ENCODE peak calls at places on chromosomes 6 and 20, in ten cellular contexts. One of them, this sample, is unnamed.

GRCh38 chr6:129978148-129978916 is 40.0 kb upstream of the L3MBTL3 start:
- DNase-seq in tibial artery: no peak
- DNase-seq in upper lobe of right lung: no peak
- DNase-seq in H9: no peak
- DNase-seq in right lobe of liver: no peak
- DNase-seq in GM12864: no peak
- DNase-seq in WERI-Rb-1: no peak
- DNase-seq in brain microvascular endothelial cell: no peak
- DNase-seq in GM06990: no peak
- DNase-seq in mucosa of descending colon: no peak
- DNase-seq in this sample: no peak

GRCh38 chr20:14696937-14697336 is 359.5 kb upstream of the FLRT3 start:
- DNase-seq in tibial artery: no peak
- DNase-seq in upper lobe of right lung: no peak
- DNase-seq in H9: no peak
- DNase-seq in right lobe of liver: no peak
- DNase-seq in GM12864: no peak
- DNase-seq in WERI-Rb-1: no peak
- DNase-seq in brain microvascular endothelial cell: no peak
- DNase-seq in GM06990: no peak
- DNase-seq in mucosa of descending colon: no peak
- DNase-seq in this sample: no peak

GRCh38 chr20:63138855-63139341 is 77.0 kb downstream of the YTHDF1 start:
- DNase-seq in tibial artery: no peak
- DNase-seq in upper lobe of right lung: peak; percentile 31
- DNase-seq in H9: no peak
- DNase-seq in right lobe of liver: no peak
- DNase-seq in GM12864: no peak
- DNase-seq in WERI-Rb-1: no peak
- DNase-seq in brain microvascular endothelial cell: no peak
- DNase-seq in GM06990: no peak
- DNase-seq in mucosa of descending colon: peak; percentile 16
- DNase-seq in this sample: no peak

GRCh38 chr20:34506480-34506879 is 9.7 kb upstream of the DYNLRB1 start:
- DNase-seq in tibial artery: no peak
- DNase-seq in upper lobe of right lung: no peak
- DNase-seq in H9: no peak
- DNase-seq in right lobe of liver: no peak
- DNase-seq in GM12864: no peak
- DNase-seq in WERI-Rb-1: no peak
- DNase-seq in brain microvascular endothelial cell: no peak
- DNase-seq in GM06990: no peak
- DNase-seq in mucosa of descending colon: no peak
- DNase-seq in this sample: no peak

GRCh38 chr20:52921300-52921699 is 50.9 kb upstream of the TSHZ2 start:
- DNase-seq in tibial artery: no peak
- DNase-seq in upper lobe of right lung: no peak
- DNase-seq in H9: no peak
- DNase-seq in right lobe of liver: no peak
- DNase-seq in GM12864: no peak
- DNase-seq in WERI-Rb-1: no peak
- DNase-seq in brain microvascular endothelial cell: no peak
- DNase-seq in GM06990: no peak
- DNase-seq in mucosa of descending colon: no peak
- DNase-seq in this sample: no peak

GRCh38 chr6:107114872-107115694 is at the start of gene BEND3:
- DNase-seq in tibial artery: no peak
- DNase-seq in upper lobe of right lung: peak; percentile 79
- DNase-seq in H9: no peak
- DNase-seq in right lobe of liver: peak; percentile 50
- DNase-seq in GM12864: no peak
- DNase-seq in WERI-Rb-1: peak; percentile 52
- DNase-seq in brain microvascular endothelial cell: no peak
- DNase-seq in GM06990: peak; percentile 64
- DNase-seq in mucosa of descending colon: peak; percentile 67
- DNase-seq in this sample: peak; percentile 62

GRCh38 chr20:39885975-39886649 is 802.9 kb downstream of the MAFB start:
- DNase-seq in tibial artery: peak; percentile 84
- DNase-seq in upper lobe of right lung: peak; percentile 64
- DNase-seq in H9: peak; percentile 77
- DNase-seq in right lobe of liver: peak; percentile 64
- DNase-seq in GM12864: peak; percentile 3
- DNase-seq in WERI-Rb-1: peak; percentile 25
- DNase-seq in brain microvascular endothelial cell: peak; percentile 91
- DNase-seq in GM06990: no peak
- DNase-seq in mucosa of descending colon: no peak
- DNase-seq in this sample: peak; percentile 70

GRCh38 chr20:45124365-45124764 is at the start of gene WFDC12:
- DNase-seq in tibial artery: no peak
- DNase-seq in upper lobe of right lung: no peak
- DNase-seq in H9: no peak
- DNase-seq in right lobe of liver: no peak
- DNase-seq in GM12864: no peak
- DNase-seq in WERI-Rb-1: no peak
- DNase-seq in brain microvascular endothelial cell: no peak
- DNase-seq in GM06990: no peak
- DNase-seq in mucosa of descending colon: no peak
- DNase-seq in this sample: no peak

GRCh38 chr20:63599396-63600050 is 25.5 kb upstream of the HELZ2 start:
- DNase-seq in tibial artery: no peak
- DNase-seq in upper lobe of right lung: no peak
- DNase-seq in H9: no peak
- DNase-seq in right lobe of liver: no peak
- DNase-seq in GM12864: no peak
- DNase-seq in WERI-Rb-1: no peak
- DNase-seq in brain microvascular endothelial cell: no peak
- DNase-seq in GM06990: no peak
- DNase-seq in mucosa of descending colon: peak; percentile 24
- DNase-seq in this sample: no peak

GRCh38 chr6:44263357-44264100 is 1.8 kb downstream of the NFKBIE start:
- DNase-seq in tibial artery: no peak
- DNase-seq in upper lobe of right lung: no peak
- DNase-seq in H9: no peak
- DNase-seq in right lobe of liver: peak; percentile 47
- DNase-seq in GM12864: no peak
- DNase-seq in WERI-Rb-1: no peak
- DNase-seq in brain microvascular endothelial cell: peak; percentile 16
- DNase-seq in GM06990: peak; percentile 75
- DNase-seq in mucosa of descending colon: peak; percentile 68
- DNase-seq in this sample: no peak

GRCh38 chr6:131565041-131565440 is 8.0 kb upstream of the ARG1 start:
- DNase-seq in tibial artery: no peak
- DNase-seq in upper lobe of right lung: no peak
- DNase-seq in H9: no peak
- DNase-seq in right lobe of liver: no peak
- DNase-seq in GM12864: no peak
- DNase-seq in WERI-Rb-1: no peak
- DNase-seq in brain microvascular endothelial cell: no peak
- DNase-seq in GM06990: no peak
- DNase-seq in mucosa of descending colon: no peak
- DNase-seq in this sample: no peak

GRCh38 chr6:71294121-71294523 is 5.5 kb downstream of the OGFRL1 start:
- DNase-seq in tibial artery: peak; percentile 20
- DNase-seq in upper lobe of right lung: no peak
- DNase-seq in H9: no peak
- DNase-seq in right lobe of liver: no peak
- DNase-seq in GM12864: no peak
- DNase-seq in WERI-Rb-1: no peak
- DNase-seq in brain microvascular endothelial cell: peak; percentile 79
- DNase-seq in GM06990: no peak
- DNase-seq in mucosa of descending colon: no peak
- DNase-seq in this sample: no peak

GRCh38 chr6:166441641-166442078 is 58.9 kb upstream of the MPC1 start:
- DNase-seq in tibial artery: no peak
- DNase-seq in upper lobe of right lung: peak; percentile 45
- DNase-seq in H9: no peak
- DNase-seq in right lobe of liver: no peak
- DNase-seq in GM12864: no peak
- DNase-seq in WERI-Rb-1: no peak
- DNase-seq in brain microvascular endothelial cell: no peak
- DNase-seq in GM06990: no peak
- DNase-seq in mucosa of descending colon: no peak
- DNase-seq in this sample: no peak

GRCh38 chr6:152948150-152948768 is 34.6 kb downstream of the FBXO5 start:
- DNase-seq in tibial artery: no peak
- DNase-seq in upper lobe of right lung: no peak
- DNase-seq in H9: no peak
- DNase-seq in right lobe of liver: no peak
- DNase-seq in GM12864: no peak
- DNase-seq in WERI-Rb-1: no peak
- DNase-seq in brain microvascular endothelial cell: peak; percentile 25
- DNase-seq in GM06990: no peak
- DNase-seq in mucosa of descending colon: no peak
- DNase-seq in this sample: no peak

GRCh38 chr20:59751075-59751711 is 146.9 kb downstream of the PHACTR3 start:
- DNase-seq in tibial artery: peak; percentile 60
- DNase-seq in upper lobe of right lung: peak; percentile 83
- DNase-seq in H9: peak; percentile 86
- DNase-seq in right lobe of liver: no peak
- DNase-seq in GM12864: peak; percentile 15
- DNase-seq in WERI-Rb-1: peak; percentile 62
- DNase-seq in brain microvascular endothelial cell: peak; percentile 50
- DNase-seq in GM06990: peak; percentile 71
- DNase-seq in mucosa of descending colon: peak; percentile 68
- DNase-seq in this sample: peak; percentile 94

GRCh38 chr6:11458509-11458908 is 79.0 kb upstream of the TMEM170B start:
- DNase-seq in tibial artery: no peak
- DNase-seq in upper lobe of right lung: no peak
- DNase-seq in H9: no peak
- DNase-seq in right lobe of liver: no peak
- DNase-seq in GM12864: no peak
- DNase-seq in WERI-Rb-1: no peak
- DNase-seq in brain microvascular endothelial cell: no peak
- DNase-seq in GM06990: no peak
- DNase-seq in mucosa of descending colon: no peak
- DNase-seq in this sample: no peak

GRCh38 chr6:11462742-11463414 is 74.7 kb upstream of the TMEM170B start:
- DNase-seq in tibial artery: no peak
- DNase-seq in upper lobe of right lung: no peak
- DNase-seq in H9: no peak
- DNase-seq in right lobe of liver: no peak
- DNase-seq in GM12864: no peak
- DNase-seq in WERI-Rb-1: no peak
- DNase-seq in brain microvascular endothelial cell: no peak
- DNase-seq in GM06990: no peak
- DNase-seq in mucosa of descending colon: no peak
- DNase-seq in this sample: no peak

GRCh38 chr6:11459002-11459658 is 78.4 kb upstream of the TMEM170B start:
- DNase-seq in tibial artery: no peak
- DNase-seq in upper lobe of right lung: no peak
- DNase-seq in H9: no peak
- DNase-seq in right lobe of liver: no peak
- DNase-seq in GM12864: peak; percentile 75
- DNase-seq in WERI-Rb-1: no peak
- DNase-seq in brain microvascular endothelial cell: no peak
- DNase-seq in GM06990: peak; percentile 54
- DNase-seq in mucosa of descending colon: no peak
- DNase-seq in this sample: no peak

GRCh38 chr6:11460837-11461661 is 76.5 kb upstream of the TMEM170B start:
- DNase-seq in tibial artery: no peak
- DNase-seq in upper lobe of right lung: no peak
- DNase-seq in H9: no peak
- DNase-seq in right lobe of liver: no peak
- DNase-seq in GM12864: peak; percentile 78
- DNase-seq in WERI-Rb-1: no peak
- DNase-seq in brain microvascular endothelial cell: no peak
- DNase-seq in GM06990: peak; percentile 61
- DNase-seq in mucosa of descending colon: no peak
- DNase-seq in this sample: no peak

GRCh38 chr6:11460001-11460668 is 77.4 kb upstream of the TMEM170B start:
- DNase-seq in tibial artery: no peak
- DNase-seq in upper lobe of right lung: no peak
- DNase-seq in H9: no peak
- DNase-seq in right lobe of liver: no peak
- DNase-seq in GM12864: no peak
- DNase-seq in WERI-Rb-1: no peak
- DNase-seq in brain microvascular endothelial cell: peak; percentile 24
- DNase-seq in GM06990: peak; percentile 61
- DNase-seq in mucosa of descending colon: no peak
- DNase-seq in this sample: no peak
- TF ChIP-seq CTCF in tibial artery: no peak
- TF ChIP-seq CTCF in upper lobe of right lung: peak; percentile 27
- TF ChIP-seq CTCF in H9: peak; percentile 25
- TF ChIP-seq CTCF in right lobe of liver: no peak
- TF ChIP-seq CTCF in GM12864: no peak
- TF ChIP-seq CTCF in WERI-Rb-1: no peak
- TF ChIP-seq CTCF in brain microvascular endothelial cell: peak; percentile 35
- TF ChIP-seq CTCF in GM06990: peak; percentile 19
- TF ChIP-seq CTCF in mucosa of descending colon: no peak
- TF ChIP-seq CTCF in this sample: no peak

GRCh38 chr6:104887350-104887749 is 27.6 kb upstream of the HACE1 start:
- DNase-seq in tibial artery: no peak
- DNase-seq in upper lobe of right lung: no peak
- DNase-seq in H9: no peak
- DNase-seq in right lobe of liver: no peak
- DNase-seq in GM12864: no peak
- DNase-seq in WERI-Rb-1: no peak
- DNase-seq in brain microvascular endothelial cell: peak; percentile 9
- DNase-seq in GM06990: no peak
- DNase-seq in mucosa of descending colon: no peak
- DNase-seq in this sample: no peak
- TF ChIP-seq CTCF in tibial artery: no peak
- TF ChIP-seq CTCF in upper lobe of right lung: no peak
- TF ChIP-seq CTCF in H9: no peak
- TF ChIP-seq CTCF in right lobe of liver: no peak
- TF ChIP-seq CTCF in GM12864: no peak
- TF ChIP-seq CTCF in WERI-Rb-1: no peak
- TF ChIP-seq CTCF in brain microvascular endothelial cell: no peak
- TF ChIP-seq CTCF in GM06990: no peak
- TF ChIP-seq CTCF in mucosa of descending colon: no peak
- TF ChIP-seq CTCF in this sample: no peak

GRCh38 chr6:145772846-145773245 is 37.5 kb upstream of the EPM2A start:
- DNase-seq in tibial artery: no peak
- DNase-seq in upper lobe of right lung: no peak
- DNase-seq in H9: no peak
- DNase-seq in right lobe of liver: no peak
- DNase-seq in GM12864: no peak
- DNase-seq in WERI-Rb-1: no peak
- DNase-seq in brain microvascular endothelial cell: no peak
- DNase-seq in GM06990: no peak
- DNase-seq in mucosa of descending colon: no peak
- DNase-seq in this sample: no peak
- TF ChIP-seq CTCF in tibial artery: no peak
- TF ChIP-seq CTCF in upper lobe of right lung: no peak
- TF ChIP-seq CTCF in H9: no peak
- TF ChIP-seq CTCF in right lobe of liver: no peak
- TF ChIP-seq CTCF in GM12864: no peak
- TF ChIP-seq CTCF in WERI-Rb-1: no peak
- TF ChIP-seq CTCF in brain microvascular endothelial cell: no peak
- TF ChIP-seq CTCF in GM06990: no peak
- TF ChIP-seq CTCF in mucosa of descending colon: no peak
- TF ChIP-seq CTCF in this sample: no peak

DNA sequence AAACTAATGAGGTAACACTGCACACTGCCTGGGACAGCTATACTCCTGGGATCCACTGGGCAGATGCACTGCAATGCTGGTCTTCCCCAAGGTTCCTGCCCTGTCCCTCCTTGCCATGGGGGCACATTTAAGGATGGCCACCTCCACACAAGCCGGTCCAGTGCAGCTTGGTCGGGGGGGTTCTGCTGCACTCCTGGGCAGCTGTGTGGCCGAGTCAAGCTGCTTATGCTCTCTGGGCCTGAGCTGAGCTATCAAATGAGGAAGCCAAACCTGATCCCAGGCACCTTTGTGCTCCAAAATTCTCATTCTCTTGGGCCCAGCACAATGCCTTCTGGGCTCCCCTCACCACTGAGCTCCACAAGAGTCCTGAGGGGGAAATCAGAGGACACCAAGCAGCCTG is 37.3 kb downstream of the NINL start:
- DNase-seq in tibial artery: no peak
- DNase-seq in upper lobe of right lung: no peak
- DNase-seq in H9: no peak
- DNase-seq in right lobe of liver: no peak
- DNase-seq in GM12864: no peak
- DNase-seq in WERI-Rb-1: no peak
- DNase-seq in brain microvascular endothelial cell: no peak
- DNase-seq in GM06990: no peak
- DNase-seq in mucosa of descending colon: no peak
- DNase-seq in this sample: no peak
- TF ChIP-seq CTCF in tibial artery: no peak
- TF ChIP-seq CTCF in upper lobe of right lung: no peak
- TF ChIP-seq CTCF in H9: no peak
- TF ChIP-seq CTCF in right lobe of liver: no peak
- TF ChIP-seq CTCF in GM12864: no peak
- TF ChIP-seq CTCF in WERI-Rb-1: no peak
- TF ChIP-seq CTCF in brain microvascular endothelial cell: no peak
- TF ChIP-seq CTCF in GM06990: no peak
- TF ChIP-seq CTCF in mucosa of descending colon: no peak
- TF ChIP-seq CTCF in this sample: no peak

This sample was measured in glutamatergic neuron.